ENCODE peak calls at places on chromosomes 16 and 17, in five cellular contexts. H is NCI-H1105, I is GOT3, J is AG04449, O is adrenal gland. T is an unnamed sample.

GRCh38 chr16:16164244-16164643 is 59.0 kb downstream of the ABCC6 start:
- DNase-seq in H (no peak), I (no peak), J (no peak), O (no peak), T (no peak)

GRCh38 chr16:20768818-20769217 is 5.0 kb downstream of the ACSM3 start:
- DNase-seq in H (no peak), I (no peak), J (no peak), O (no peak), T (no peak)

GRCh38 chr17:40910441-40910841 is 25.4 kb upstream of the KRT20 start:
- DNase-seq in H (no peak), I (no peak), J (peak), O (no peak), T (no peak)

GRCh38 chr16:50035468-50035992 is 10.5 kb downstream of the CNEP1R1 start:
- DNase-seq in H (no peak), I (no peak), J (no peak), O (no peak), T (no peak)

GRCh38 chr16:30931068-30931655 is 7.8 kb downstream of the FBXL19 start:
- DNase-seq in H (no peak), I (no peak), J (no peak), O (no peak), T (no peak)

GRCh38 chr17:19378416-19379293 is at the start of gene MAPK7:
- DNase-seq in H (no peak), I (no peak), J (no peak), O (no peak), T (no peak)

GRCh38 chr16:73071131-73071940 is 23.4 kb upstream of the ZFHX3 start:
- DNase-seq in H (peak), I (no peak), J (no peak), O (peak), T (peak)

GRCh38 chr17:2158011-2158410 is 103.1 kb downstream of the HIC1 start:
- DNase-seq in H (no peak), I (no peak), J (peak), O (no peak), T (no peak)

GRCh38 chr16:56189990-56190902 is 1.0 kb upstream of the GNAO1 start:
- DNase-seq in H (no peak), I (no peak), J (no peak), O (no peak), T (no peak)

GRCh38 chr16:21501869-21502667 is 97.3 kb upstream of the METTL9 start:
- DNase-seq in H (peak), I (peak), J (peak), O (peak), T (peak)

GRCh38 chr16:68296693-68297092 is 14.1 kb downstream of the SLC7A6OS start:
- DNase-seq in H (no peak), I (no peak), J (no peak), O (peak), T (no peak)

GRCh38 chr17:54891176-54891821 is 9.4 kb upstream of the TOM1L1 start:
- DNase-seq in H (peak), I (no peak), J (no peak), O (peak), T (no peak)

GRCh38 chr17:1532836-1533602 is 16.6 kb upstream of the INPP5K start:
- DNase-seq in H (no peak), I (no peak), J (no peak), O (no peak), T (no peak)

GRCh38 chr17:80821546-80821945 is 170.1 kb upstream of the CHMP6 start:
- DNase-seq in H (no peak), I (no peak), J (no peak), O (peak), T (no peak)

GRCh38 chr17:60253048-60253447 is 103.3 kb downstream of the CA4 start:
- DNase-seq in H (no peak), I (no peak), J (no peak), O (no peak), T (no peak)

GRCh38 chr16:65598626-65599025 is 476.8 kb upstream of the CDH11 start:
- DNase-seq in H (no peak), I (no peak), J (no peak), O (no peak), T (no peak)

GRCh38 chr16:19384656-19385055 is 33.0 kb upstream of the TMC5 start:
- DNase-seq in H (no peak), I (no peak), J (no peak), O (no peak), T (no peak)

GRCh38 chr16:72976047-72976746 is 71.7 kb downstream of the ZFHX3 start:
- DNase-seq in H (no peak), I (no peak), J (no peak), O (no peak), T (no peak)

GRCh38 chr16:635573-636205 is 416 bp downstream of the METTL26 start:
- DNase-seq in H (no peak), I (no peak), J (no peak), O (peak), T (no peak)

GRCh38 chr16:396605-397004 is 394 bp upstream of the NME4 start:
- DNase-seq in H (no peak), I (no peak), J (no peak), O (peak), T (no peak)

GRCh38 chr17:5396612-5397011 is 22.9 kb downstream of the NUP88 start:
- DNase-seq in H (no peak), I (no peak), J (no peak), O (no peak), T (no peak)

GRCh38 chr16:26511463-26511862 is 555.3 kb upstream of the C16orf82 start:
- DNase-seq in H (no peak), I (no peak), J (no peak), O (no peak), T (no peak)

GRCh38 chr16:15434425-15435215 is at the start of gene BMERB1:
- DNase-seq in H (peak), I (peak), J (no peak), O (peak), T (peak)

GRCh38 chr17:30238003-30238344 is 2.5 kb upstream of the SLC6A4 start:
- DNase-seq in H (no peak), I (no peak), J (no peak), O (no peak), T (no peak)

GRCh38 chr17:63498621-63499195 is 21.8 kb downstream of the ACE start:
- DNase-seq in H (no peak), I (no peak), J (peak), O (no peak), T (no peak)

T was measured in coronary artery.